ENCODE peak calls at places on chromosomes 5 and 9, in seven cellular contexts. U is foreskin fibroblast, Y is AG09309, J is A673, Q is transverse colon, Z is neural progenitor cell, S is astrocyte of the spinal cord. O is an unnamed sample.

GRCh38 chr9:21027295-21027694 is 4.1 kb downstream of the HACD4 start:
- DNase-seq in U (no peak), Q (no peak), Z (no peak), J (no peak), Y (no peak), S (peak), O (no peak)

GRCh38 chr5:9661316-9662015 is 31.3 kb upstream of the TAS2R1 start:
- DNase-seq in Z (no peak), J (no peak), Q (no peak), U (peak), Y (no peak), S (no peak), O (no peak)

GRCh38 chr9:72154468-72155281 is 5.4 kb downstream of the GDA start:
- DNase-seq in J (no peak), Q (peak), Y (no peak), Z (no peak), U (no peak), S (no peak), O (no peak)

GRCh38 chr9:110189001-110189400 is 19.0 kb downstream of the C9orf152 start:
- DNase-seq in Q (peak), S (no peak), Z (no peak), J (no peak), U (peak), Y (no peak), O (no peak)

GRCh38 chr5:94908889-94909480 is 290.5 kb downstream of the SLF1 start:
- DNase-seq in S (peak), U (peak), Q (no peak), J (peak), Y (no peak), Z (peak), O (no peak)

GRCh38 chr5:103101079-103101732 is 18.7 kb downstream of the GIN1 start:
- DNase-seq in Y (no peak), Q (no peak), S (no peak), U (no peak), J (no peak), Z (no peak), O (no peak)

GRCh38 chr9:13485068-13485596 is 205.6 kb upstream of the MPDZ start:
- DNase-seq in Y (peak), J (no peak), U (no peak), Z (no peak), S (peak), Q (peak), O (peak)

GRCh38 chr5:121108725-121109124 is 644.6 kb downstream of the PRR16 start:
- DNase-seq in U (no peak), Q (no peak), Y (no peak), Z (peak), J (no peak), S (no peak), O (no peak)

GRCh38 chr5:73376618-73377170 is 71.9 kb downstream of the FOXD1 start:
- DNase-seq in Q (no peak), U (peak), Y (no peak), S (peak), Z (no peak), J (no peak), O (no peak)

GRCh38 chr5:119578937-119579336 is 50.4 kb upstream of the FAM170A start:
- DNase-seq in J (peak), Q (no peak), U (no peak), Z (peak), Y (no peak), S (no peak), O (no peak)

GRCh38 chr9:15293727-15294405 is 13.2 kb downstream of the TTC39B start:
- DNase-seq in J (no peak), S (no peak), Y (no peak), U (no peak), Z (no peak), Q (no peak), O (no peak)

GRCh38 chr9:78001946-78002731 is 29.5 kb downstream of the GNAQ start:
- DNase-seq in Q (no peak), J (no peak), U (no peak), S (peak), Z (no peak), Y (no peak), O (no peak)

GRCh38 chr5:139670369-139671095 is 22.4 kb downstream of the CXXC5 start:
- DNase-seq in U (no peak), S (no peak), Y (no peak), J (no peak), Q (peak), Z (peak), O (no peak)

GRCh38 chr5:173760461-173761181 is 127.5 kb upstream of the CPEB4 start:
- DNase-seq in J (no peak), S (no peak), Y (no peak), U (no peak), Q (no peak), Z (no peak), O (no peak)

GRCh38 chr9:132288371-132288770 is 66.4 kb downstream of the SETX start:
- DNase-seq in U (peak), S (peak), Z (no peak), J (no peak), Q (no peak), Y (peak), O (peak)

GRCh38 chr9:126874546-126875314 is 14.3 kb downstream of the ZBTB34 start:
- DNase-seq in Y (no peak), Z (no peak), Q (no peak), S (no peak), J (no peak), U (no peak), O (peak)

GRCh38 chr9:93592389-93593021 is 16.1 kb downstream of the PHF2 start:
- DNase-seq in Z (no peak), S (peak), Y (no peak), Q (no peak), U (no peak), J (no peak), O (no peak)

GRCh38 chr5:110431603-110432002 is 294.9 kb downstream of the TMEM232 start:
- DNase-seq in Y (no peak), J (no peak), U (no peak), Z (no peak), Q (no peak), S (no peak), O (no peak)

GRCh38 chr5:60517850-60518249 is 182.1 kb downstream of the DEPDC1B start:
- DNase-seq in Z (no peak), Q (no peak), Y (no peak), U (no peak), S (no peak), J (no peak), O (no peak)

GRCh38 chr5:74200560-74200959 is 440.0 kb downstream of the ENC1 start:
- DNase-seq in S (no peak), Y (no peak), Q (no peak), U (no peak), J (no peak), Z (no peak), O (no peak)

GRCh38 chr5:41281215-41281810 is 68.0 kb upstream of the C6 start:
- DNase-seq in Q (no peak), J (no peak), Z (no peak), S (no peak), U (no peak), Y (no peak), O (no peak)

GRCh38 chr9:122158202-122158601 is 1.4 kb downstream of the NDUFA8 start:
- DNase-seq in U (no peak), S (peak), Y (no peak), Z (peak), J (peak), Q (peak), O (peak)

GRCh38 chr5:132546108-132546507 is 2.8 kb upstream of the IL5 start:
- DNase-seq in Y (no peak), U (no peak), J (no peak), Q (no peak), S (no peak), Z (no peak), O (no peak)

GRCh38 chr5:34736445-34737119 is 80.5 kb downstream of the RAI14 start:
- DNase-seq in Q (no peak), U (no peak), J (no peak), Y (no peak), S (no peak), Z (no peak), O (no peak)
- TF ChIP-seq CTCF in Q (no peak), U (no peak), J (no peak), Y (no peak), S (no peak), Z (no peak), O (no peak)

GRCh38 chr9:133707761-133708122 is 30.4 kb downstream of the SARDH start:
- DNase-seq in Z (no peak), Y (no peak), Q (no peak), U (no peak), S (no peak), J (no peak), O (no peak)

GRCh38 chr9:133708123-133708769 is 29.9 kb downstream of the SARDH start:
- DNase-seq in Y (no peak), S (no peak), J (no peak), Z (no peak), Q (no peak), U (no peak), O (no peak)

GRCh38 chr9:133705576-133705975 is 32.6 kb downstream of the SARDH start:
- DNase-seq in Z (no peak), J (no peak), U (no peak), Q (no peak), S (no peak), Y (no peak), O (no peak)

GRCh38 chr9:133707065-133707760 is 30.9 kb downstream of the SARDH start:
- DNase-seq in Y (no peak), Q (no peak), J (peak), Z (no peak), S (no peak), U (no peak), O (no peak)

GRCh38 chr9:133706651-133707050 is 31.5 kb downstream of the SARDH start:
- DNase-seq in Y (no peak), Q (no peak), Z (no peak), U (no peak), S (no peak), J (no peak), O (no peak)
- H3K4me3 ChIP-seq in Y (no peak), Q (no peak), Z (no peak), U (no peak), S (no peak), J (no peak), O (no peak)

GRCh38 chr5:175848676-175849075 is 22.7 kb upstream of the CPLX2 start:
- DNase-seq in Z (no peak), J (no peak), Q (no peak), U (no peak), Y (no peak), S (no peak), O (no peak)

GRCh38 chr5:175849153-175849552 is 22.2 kb upstream of the CPLX2 start:
- DNase-seq in U (no peak), Y (no peak), J (no peak), S (no peak), Q (no peak), Z (no peak), O (no peak)

GRCh38 chr5:175847061-175847460 is 24.3 kb upstream of the CPLX2 start:
- DNase-seq in J (no peak), Y (no peak), U (no peak), Z (no peak), S (no peak), Q (no peak), O (no peak)

GRCh38 chr5:175846332-175846731 is 25.0 kb upstream of the CPLX2 start:
- DNase-seq in U (no peak), Y (no peak), Q (no peak), Z (no peak), J (no peak), S (no peak), O (no peak)

GRCh38 chr5:175847503-175847902 is 23.9 kb upstream of the CPLX2 start:
- DNase-seq in Q (no peak), Y (no peak), S (no peak), U (no peak), Z (peak), J (no peak), O (no peak)
- TF ChIP-seq CTCF in Q (no peak), Y (peak), S (peak), U (no peak), Z (peak), J (peak), O (peak)

GRCh38 chr9:23777328-23777727 is 48.7 kb downstream of the ELAVL2 start:
- DNase-seq in Q (no peak), S (no peak), Z (no peak), U (no peak), Y (no peak), J (no peak), O (no peak)
- H3K4me3 ChIP-seq in Q (no peak), S (no peak), Z (no peak), U (no peak), Y (no peak), J (no peak), O (no peak)

O was measured in astrocyte of the cerebellum.